ENCODE peak calls at places on chromosome 11, in four cellular contexts. One of them, this sample, is unnamed. For H3K27me3, the result is how much of the 10 kb centered on the place peaks cover.

GRCh38 chr11:131689049-131689925 is 318.9 kb downstream of the NTM start:
- DNase-seq in CD8-positive, alpha-beta T cell: no peak
- DNase-seq in lung: no peak
- DNase-seq in body of pancreas: no peak
- DNase-seq in this sample: no peak

GRCh38 chr11:62125881-62126280 is 2.1 kb downstream of the INCENP start:
- DNase-seq in body of pancreas: no peak
- DNase-seq in CD8-positive, alpha-beta T cell: no peak
- DNase-seq in lung: no peak
- DNase-seq in this sample: no peak

GRCh38 chr11:64230209-64230984 is at the start of gene DNAJC4:
- DNase-seq in CD8-positive, alpha-beta T cell: peak
- DNase-seq in body of pancreas: peak
- DNase-seq in lung: peak
- DNase-seq in this sample: peak

GRCh38 chr11:114438303-114438702 is 964 bp upstream of the REXO2 start:
- DNase-seq in CD8-positive, alpha-beta T cell: no peak
- DNase-seq in body of pancreas: no peak
- DNase-seq in lung: no peak
- DNase-seq in this sample: no peak

GRCh38 chr11:111490496-111490895 is 21.7 kb downstream of the BTG4 start:
- DNase-seq in lung: no peak
- DNase-seq in CD8-positive, alpha-beta T cell: no peak
- DNase-seq in body of pancreas: no peak
- DNase-seq in this sample: no peak

GRCh38 chr11:125680747-125681146 is at the start of gene ACRV1:
- DNase-seq in lung: no peak
- DNase-seq in CD8-positive, alpha-beta T cell: no peak
- DNase-seq in body of pancreas: no peak
- DNase-seq in this sample: no peak

GRCh38 chr11:30245621-30246020 is 14.8 kb downstream of the FSHB start:
- DNase-seq in body of pancreas: no peak
- DNase-seq in CD8-positive, alpha-beta T cell: no peak
- DNase-seq in lung: no peak
- DNase-seq in this sample: no peak

GRCh38 chr11:94654201-94654600 is 87.0 kb downstream of the PIWIL4 start:
- DNase-seq in CD8-positive, alpha-beta T cell: no peak
- DNase-seq in lung: no peak
- DNase-seq in body of pancreas: no peak
- DNase-seq in this sample: no peak

GRCh38 chr11:112321521-112322172 is 61.0 kb upstream of the PLET1 start:
- DNase-seq in lung: peak
- DNase-seq in CD8-positive, alpha-beta T cell: no peak
- DNase-seq in body of pancreas: peak
- DNase-seq in this sample: no peak

GRCh38 chr11:61709110-61709509 is 28.9 kb downstream of the DAGLA start:
- DNase-seq in CD8-positive, alpha-beta T cell: no peak
- DNase-seq in lung: no peak
- DNase-seq in body of pancreas: no peak
- DNase-seq in this sample: no peak

GRCh38 chr11:119218141-119218878 is 12.2 kb downstream of the CBL start:
- DNase-seq in lung: no peak
- DNase-seq in CD8-positive, alpha-beta T cell: no peak
- DNase-seq in body of pancreas: no peak
- DNase-seq in this sample: no peak

GRCh38 chr11:106697058-106697457 is 321.2 kb downstream of the GUCY1A2 start:
- DNase-seq in CD8-positive, alpha-beta T cell: no peak
- DNase-seq in lung: no peak
- DNase-seq in body of pancreas: no peak
- DNase-seq in this sample: no peak

GRCh38 chr11:126133902-126134301 is 71.2 kb upstream of the CDON start:
- DNase-seq in lung: no peak
- DNase-seq in body of pancreas: no peak
- DNase-seq in CD8-positive, alpha-beta T cell: no peak
- DNase-seq in this sample: no peak

GRCh38 chr11:79074547-79074946 is 366.3 kb downstream of the TENM4 start:
- DNase-seq in lung: no peak
- DNase-seq in CD8-positive, alpha-beta T cell: no peak
- DNase-seq in body of pancreas: no peak
- DNase-seq in this sample: no peak

GRCh38 chr11:117819096-117820040 is 5.2 kb downstream of the FXYD2 start:
- DNase-seq in CD8-positive, alpha-beta T cell: no peak
- DNase-seq in body of pancreas: peak
- DNase-seq in lung: no peak
- DNase-seq in this sample: peak

GRCh38 chr11:68806931-68807844 is 34.5 kb downstream of the CPT1A start:
- DNase-seq in body of pancreas: no peak
- DNase-seq in CD8-positive, alpha-beta T cell: no peak
- DNase-seq in lung: no peak
- DNase-seq in this sample: no peak

GRCh38 chr11:6323291-6323905 is 3.1 kb upstream of the CAVIN3 start:
- DNase-seq in lung: no peak
- DNase-seq in CD8-positive, alpha-beta T cell: no peak
- DNase-seq in body of pancreas: peak
- DNase-seq in this sample: no peak

GRCh38 chr11:72617080-72617744 is 57.0 kb downstream of the PDE2A start:
- DNase-seq in body of pancreas: no peak
- DNase-seq in CD8-positive, alpha-beta T cell: no peak
- DNase-seq in lung: no peak
- DNase-seq in this sample: no peak

GRCh38 chr11:95432714-95433503 is 201.9 kb upstream of the SESN3 start:
- DNase-seq in lung: no peak
- DNase-seq in body of pancreas: no peak
- DNase-seq in CD8-positive, alpha-beta T cell: no peak
- DNase-seq in this sample: no peak

GRCh38 chr11:6473481-6474422 is at the start of gene TRIM3:
- DNase-seq in CD8-positive, alpha-beta T cell: peak
- DNase-seq in body of pancreas: peak
- DNase-seq in lung: peak
- DNase-seq in this sample: peak

GRCh38 chr11:79626135-79626748 is 185.4 kb upstream of the TENM4 start:
- DNase-seq in CD8-positive, alpha-beta T cell: no peak
- DNase-seq in lung: no peak
- DNase-seq in body of pancreas: no peak
- DNase-seq in this sample: no peak

GRCh38 chr11:10268746-10269487 is 25.1 kb downstream of the SBF2 start:
- DNase-seq in CD8-positive, alpha-beta T cell: no peak
- DNase-seq in lung: no peak
- DNase-seq in body of pancreas: no peak
- DNase-seq in this sample: no peak

GRCh38 chr11:9755561-9755960 is 91.7 kb downstream of the SWAP70 start:
- DNase-seq in CD8-positive, alpha-beta T cell: no peak
- DNase-seq in lung: no peak
- DNase-seq in body of pancreas: no peak
- DNase-seq in this sample: no peak

GRCh38 chr11:8083088-8083395 is 2.0 kb downstream of the TUB start:
- DNase-seq in lung: no peak
- DNase-seq in body of pancreas: no peak
- DNase-seq in CD8-positive, alpha-beta T cell: no peak
- DNase-seq in this sample: no peak

GRCh38 chr11:70899616-70900015 is 352.8 kb downstream of the SHANK2 start:
- DNase-seq in CD8-positive, alpha-beta T cell: no peak
- DNase-seq in lung: no peak
- DNase-seq in body of pancreas: no peak
- DNase-seq in this sample: no peak

GRCh38 chr11:61369372-61370348 is 7.5 kb downstream of the TMEM138 start:
- DNase-seq in CD8-positive, alpha-beta T cell: no peak
- DNase-seq in lung: peak
- DNase-seq in body of pancreas: peak
- DNase-seq in this sample: no peak

GRCh38 chr11:33457948-33458347 is 200.8 kb downstream of the HIPK3 start:
- DNase-seq in CD8-positive, alpha-beta T cell: no peak
- DNase-seq in lung: no peak
- DNase-seq in body of pancreas: no peak
- DNase-seq in this sample: no peak

GRCh38 chr11:44445500-44446340 is 119.7 kb upstream of the CD82 start:
- DNase-seq in CD8-positive, alpha-beta T cell: no peak
- DNase-seq in body of pancreas: no peak
- DNase-seq in lung: peak
- DNase-seq in this sample: no peak

GRCh38 chr11:77590194-77590591 is 440 bp downstream of the AQP11 start:
- DNase-seq in CD8-positive, alpha-beta T cell: peak
- DNase-seq in lung: peak
- DNase-seq in body of pancreas: peak
- DNase-seq in this sample: no peak

GRCh38 chr11:74820763-74821162 is 72.1 kb downstream of the RNF169 start:
- DNase-seq in lung: no peak
- DNase-seq in body of pancreas: no peak
- DNase-seq in CD8-positive, alpha-beta T cell: no peak
- DNase-seq in this sample: no peak

GRCh38 chr11:94776351-94777321 is 8.5 kb downstream of the AMOTL1 start:
- DNase-seq in body of pancreas: peak
- DNase-seq in lung: no peak
- DNase-seq in CD8-positive, alpha-beta T cell: no peak
- DNase-seq in this sample: no peak

GRCh38 chr11:28636033-28636432 is 527.8 kb downstream of the METTL15 start:
- DNase-seq in CD8-positive, alpha-beta T cell: no peak
- DNase-seq in lung: no peak
- DNase-seq in body of pancreas: no peak
- DNase-seq in this sample: no peak

GRCh38 chr11:73154178-73154577 is 12.1 kb upstream of the FCHSD2 start:
- DNase-seq in CD8-positive, alpha-beta T cell: peak
- DNase-seq in lung: no peak
- DNase-seq in body of pancreas: no peak
- DNase-seq in this sample: peak

GRCh38 chr11:109071712-109072524 is 350.1 kb upstream of the C11orf87 start:
- DNase-seq in CD8-positive, alpha-beta T cell: no peak
- DNase-seq in body of pancreas: peak
- DNase-seq in lung: no peak
- DNase-seq in this sample: no peak

GRCh38 chr11:65988791-65989592 is 13.0 kb downstream of the EIF1AD start:
- DNase-seq in CD8-positive, alpha-beta T cell: peak
- DNase-seq in lung: peak
- DNase-seq in body of pancreas: peak
- DNase-seq in this sample: peak
- TF ChIP-seq CTCF in CD8-positive, alpha-beta T cell: peak
- TF ChIP-seq CTCF in lung: peak
- TF ChIP-seq CTCF in body of pancreas: peak
- TF ChIP-seq CTCF in this sample: peak

DNA sequence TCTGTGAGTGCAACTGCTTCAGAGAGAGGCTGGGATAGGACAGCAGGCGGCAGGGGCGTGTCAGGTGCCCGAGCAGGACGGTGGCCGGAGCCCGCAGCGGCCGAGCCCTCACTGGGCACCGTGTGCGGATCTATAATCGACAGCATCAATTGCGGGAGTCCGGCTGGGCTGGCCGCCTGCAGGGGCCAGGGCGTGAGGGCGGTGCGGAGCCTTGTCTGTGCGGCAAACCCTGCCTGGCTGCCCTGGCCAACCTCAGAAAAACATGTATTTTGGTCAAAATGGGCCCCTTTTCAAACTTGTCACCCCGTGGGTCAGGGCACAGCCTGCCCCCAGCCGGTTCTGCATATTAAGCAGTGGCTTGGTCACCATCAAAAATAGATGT is 91.3 kb upstream of the KCNQ1OT1 start:
- DNase-seq in body of pancreas: peak
- DNase-seq in lung: no peak
- DNase-seq in CD8-positive, alpha-beta T cell: no peak
- DNase-seq in this sample: no peak
- H3K4me3 ChIP-seq in body of pancreas: no peak
- H3K4me3 ChIP-seq in lung: no peak
- H3K4me3 ChIP-seq in CD8-positive, alpha-beta T cell: peak
- H3K4me3 ChIP-seq in this sample: no peak

GRCh38 chr11:120298461-120298860 is 26.6 kb upstream of the TLCD5 start:
- DNase-seq in body of pancreas: no peak
- DNase-seq in lung: no peak
- DNase-seq in CD8-positive, alpha-beta T cell: no peak
- DNase-seq in this sample: no peak

GRCh38 chr11:120296554-120296953 is 28.5 kb upstream of the TLCD5 start:
- DNase-seq in lung: no peak
- DNase-seq in CD8-positive, alpha-beta T cell: no peak
- DNase-seq in body of pancreas: no peak
- DNase-seq in this sample: no peak

GRCh38 chr11:120293038-120293800 is 31.9 kb upstream of the TLCD5 start:
- DNase-seq in CD8-positive, alpha-beta T cell: no peak
- DNase-seq in lung: no peak
- DNase-seq in body of pancreas: no peak
- DNase-seq in this sample: no peak

GRCh38 chr11:120294096-120294495 is 31.0 kb upstream of the TLCD5 start:
- DNase-seq in body of pancreas: no peak
- DNase-seq in lung: no peak
- DNase-seq in CD8-positive, alpha-beta T cell: no peak
- DNase-seq in this sample: no peak

GRCh38 chr11:120295110-120295509 is 30.0 kb upstream of the TLCD5 start:
- DNase-seq in lung: no peak
- DNase-seq in CD8-positive, alpha-beta T cell: no peak
- DNase-seq in body of pancreas: peak
- DNase-seq in this sample: no peak
- H3K27me3 ChIP-seq in lung: under half
- H3K27me3 ChIP-seq in CD8-positive, alpha-beta T cell: under half
- H3K27me3 ChIP-seq in body of pancreas: under half
- H3K27me3 ChIP-seq in this sample: under half

DNA sequence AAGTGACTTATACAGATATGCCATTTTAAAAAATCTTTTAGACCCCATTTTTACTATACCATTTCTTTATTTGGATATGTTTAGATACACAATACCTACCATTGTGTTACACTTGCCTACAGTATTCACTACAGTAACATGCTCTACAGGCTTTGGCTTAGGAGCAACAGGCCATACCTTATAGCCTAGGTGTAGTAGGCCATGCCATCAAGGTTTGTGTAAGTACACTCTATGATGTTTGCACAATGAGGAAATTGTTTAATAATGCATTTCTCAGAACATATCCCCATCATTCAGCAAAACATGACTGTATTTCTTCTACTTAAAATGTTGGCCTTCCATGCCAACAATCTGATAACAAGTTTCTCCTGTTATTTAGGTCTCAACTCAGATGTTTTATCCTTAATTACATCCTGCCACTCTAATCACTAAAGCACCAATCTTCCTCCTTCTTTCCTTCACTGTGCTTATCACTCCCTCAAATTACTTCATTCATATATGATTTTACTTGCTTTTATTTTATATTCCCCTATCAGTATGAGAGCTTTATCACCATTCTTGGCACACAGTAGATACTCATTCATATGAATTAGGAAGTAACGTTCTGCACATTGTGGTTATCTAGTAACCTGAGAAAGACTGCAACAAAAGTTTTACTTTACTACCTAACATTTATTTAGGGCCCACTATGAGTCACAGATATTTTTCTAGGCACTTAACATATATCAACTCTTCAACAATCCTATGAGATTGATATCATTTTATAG is 1559.7 kb upstream of the TENM4 start:
- DNase-seq in lung: no peak
- DNase-seq in body of pancreas: no peak
- DNase-seq in CD8-positive, alpha-beta T cell: no peak
- DNase-seq in this sample: no peak
- TF ChIP-seq CTCF in lung: no peak
- TF ChIP-seq CTCF in body of pancreas: no peak
- TF ChIP-seq CTCF in CD8-positive, alpha-beta T cell: no peak
- TF ChIP-seq CTCF in this sample: no peak